ENCODE peak calls at places on chromosomes 5 and 9, in six cellular contexts. W is HuH-7.5; J is cardiac muscle cell; Z is activated effector memory CD4-positive, alpha-beta T cell treated with Interleukin-2 at 50 U/mL for 16 hours; O is ovary; X is D341Med. G is an unnamed sample.

GRCh38 chr9:69542942-69543704 is 129.0 kb downstream of the APBA1 start:
- DNase-seq in W (no peak), O (no peak), X (peak), J (peak), Z (no peak), G (no peak)

GRCh38 chr5:13660072-13660471 is 284.4 kb downstream of the DNAH5 start:
- DNase-seq in J (no peak), O (no peak), X (no peak), W (no peak), Z (no peak), G (peak)

GRCh38 chr5:170885779-170886178 is 24.0 kb downstream of the RANBP17 start:
- DNase-seq in W (no peak), J (no peak), X (no peak), O (no peak), Z (no peak), G (no peak)

GRCh38 chr5:107739661-107740060 is 68.9 kb upstream of the EFNA5 start:
- DNase-seq in O (no peak), Z (no peak), W (no peak), J (no peak), X (no peak), G (peak)

GRCh38 chr5:123753349-123754166 is 241.6 kb downstream of the CSNK1G3 start:
- DNase-seq in O (no peak), J (no peak), Z (no peak), X (no peak), W (no peak), G (no peak)

GRCh38 chr5:40547557-40547956 is 132.2 kb upstream of the PTGER4 start:
- DNase-seq in O (no peak), X (no peak), Z (no peak), J (no peak), W (no peak), G (no peak)

GRCh38 chr9:34560574-34561229 is 28.8 kb downstream of the CNTFR start:
- DNase-seq in X (no peak), O (no peak), Z (no peak), J (no peak), W (no peak), G (no peak)

GRCh38 chr9:123795336-123795735 is 134.6 kb downstream of the DENND1A start:
- DNase-seq in W (no peak), O (no peak), Z (no peak), X (no peak), J (no peak), G (no peak)

GRCh38 chr9:15155826-15156225 is 151.2 kb downstream of the TTC39B start:
- DNase-seq in W (no peak), X (no peak), Z (no peak), O (no peak), J (no peak), G (no peak)

G was measured in A549.